ENCODE peak calls at places on chromosomes 4 and X, in five cellular contexts. O is endodermal cell, L is Calu3, G is right cardiac atrium, H is type B pancreatic cell. R is an unnamed sample.

GRCh38 chrX:153828723-153829548 is 1.4 kb downstream of the PDZD4 start:
- DNase-seq in O (peak), L (no peak), G (no peak), H (no peak), R (no peak)

GRCh38 chrX:137195296-137195695 is 161.5 kb upstream of the GPR101 start:
- DNase-seq in O (no peak), L (no peak), G (no peak), H (no peak), R (no peak)

GRCh38 chr4:165325732-165326512 is 1.5 kb upstream of the MSMO1 start:
- DNase-seq in O (peak), L (no peak), G (no peak), H (no peak), R (no peak)

GRCh38 chr4:128241019-128241418 is 46.6 kb downstream of the PGRMC2 start:
- DNase-seq in O (no peak), L (no peak), G (no peak), H (no peak), R (no peak)

GRCh38 chr4:52618795-52619590 is 40.1 kb downstream of the USP46 start:
- DNase-seq in O (no peak), L (no peak), G (no peak), H (no peak), R (no peak)

GRCh38 chrX:17413228-17413627 is 38.2 kb downstream of the NHS start:
- DNase-seq in O (no peak), L (no peak), G (no peak), H (no peak), R (no peak)

GRCh38 chr4:145881991-145882390 is 56.6 kb downstream of the ZNF827 start:
- DNase-seq in O (no peak), L (peak), G (no peak), H (no peak), R (no peak)

GRCh38 chr4:48212165-48212564 is 57.5 kb downstream of the TEC start:
- DNase-seq in O (no peak), L (no peak), G (no peak), H (no peak), R (no peak)

GRCh38 chr4:6768539-6768905 is 14.0 kb upstream of the KIAA0232 start:
- DNase-seq in O (no peak), L (no peak), G (no peak), H (no peak), R (no peak)

GRCh38 chr4:10437735-10438134 is 19.5 kb downstream of the ZNF518B start:
- DNase-seq in O (no peak), L (no peak), G (no peak), H (no peak), R (no peak)

GRCh38 chrX:8273451-8273894 is 102.4 kb upstream of the VCX2 start:
- DNase-seq in O (no peak), L (no peak), G (no peak), H (no peak), R (no peak)

GRCh38 chr4:118587116-118587869 is 97.9 kb upstream of the METTL14 start:
- DNase-seq in O (no peak), L (no peak), G (no peak), H (no peak), R (no peak)

GRCh38 chrX:37454537-37455285 is 105.5 kb downstream of the PRRG1 start:
- DNase-seq in O (peak), L (peak), G (no peak), H (no peak), R (no peak)

GRCh38 chr4:42397635-42398447 is 553 bp downstream of the SHISA3 start:
- DNase-seq in O (peak), L (peak), G (peak), H (no peak), R (peak)

GRCh38 chrX:143894938-143895337 is 11.1 kb downstream of the UBE2NL start:
- DNase-seq in O (no peak), L (no peak), G (no peak), H (no peak), R (no peak)

GRCh38 chr4:183130328-183131155 is 31.5 kb downstream of the WWC2 start:
- DNase-seq in O (no peak), L (peak), G (peak), H (no peak), R (peak)

GRCh38 chr4:77201857-77202256 is 44.9 kb downstream of the CCNG2 start:
- DNase-seq in O (no peak), L (no peak), G (no peak), H (no peak), R (no peak)

GRCh38 chr4:154743683-154744340 is at the start of gene LRAT:
- DNase-seq in O (peak), L (peak), G (peak), H (no peak), R (peak)

GRCh38 chr4:71784569-71785197 is 804 bp upstream of the GC start:
- DNase-seq in O (no peak), L (no peak), G (no peak), H (no peak), R (no peak)